ENCODE peak calls at places on chromosomes 13 and 19, in four cellular contexts. One of them, this sample, is unnamed. For H3K4me1, the result is how much of the 10 kb centered on the place peaks cover.

GRCh38 chr19:8462601-8463000 is 17.8 kb downstream of the HNRNPM start:
- DNase-seq in K562: no peak
- DNase-seq in sigmoid colon: no peak
- DNase-seq in ovary: no peak
- DNase-seq in this sample: no peak

GRCh38 chr13:43196750-43197149 is 173.4 kb downstream of the DNAJC15 start:
- DNase-seq in ovary: no peak
- DNase-seq in sigmoid colon: no peak
- DNase-seq in K562: no peak
- DNase-seq in this sample: no peak

GRCh38 chr13:80040219-80040976 is 300.5 kb downstream of the SPRY2 start:
- DNase-seq in K562: no peak
- DNase-seq in ovary: no peak
- DNase-seq in sigmoid colon: no peak
- DNase-seq in this sample: no peak

GRCh38 chr19:12696366-12697335 is at the start of gene FBXW9:
- DNase-seq in K562: peak
- DNase-seq in ovary: peak
- DNase-seq in sigmoid colon: peak
- DNase-seq in this sample: peak

GRCh38 chr13:46160474-46161066 is 21.4 kb downstream of the LCP1 start:
- DNase-seq in sigmoid colon: no peak
- DNase-seq in K562: peak
- DNase-seq in ovary: no peak
- DNase-seq in this sample: no peak

GRCh38 chr13:65656740-65657329 is 1573.3 kb downstream of the PCDH9 start:
- DNase-seq in ovary: no peak
- DNase-seq in sigmoid colon: no peak
- DNase-seq in K562: no peak
- DNase-seq in this sample: no peak

GRCh38 chr19:54707932-54708331 is 16.3 kb upstream of the KIR3DL3 start:
- DNase-seq in sigmoid colon: no peak
- DNase-seq in K562: no peak
- DNase-seq in ovary: no peak
- DNase-seq in this sample: no peak

GRCh38 chr19:33469171-33470039 is 52.2 kb downstream of the PEPD start:
- DNase-seq in ovary: peak
- DNase-seq in K562: no peak
- DNase-seq in sigmoid colon: no peak
- DNase-seq in this sample: peak

GRCh38 chr19:11059511-11060358 is 29.5 kb upstream of the LDLR start:
- DNase-seq in ovary: no peak
- DNase-seq in K562: no peak
- DNase-seq in sigmoid colon: no peak
- DNase-seq in this sample: no peak

GRCh38 chr13:114112826-114113322 is 19.5 kb downstream of the RASA3 start:
- DNase-seq in ovary: peak
- DNase-seq in sigmoid colon: peak
- DNase-seq in K562: no peak
- DNase-seq in this sample: peak

GRCh38 chr19:47225746-47226425 is 5.1 kb downstream of the BBC3 start:
- DNase-seq in ovary: peak
- DNase-seq in sigmoid colon: peak
- DNase-seq in K562: peak
- DNase-seq in this sample: peak

GRCh38 chr13:108003626-108004025 is 211.7 kb downstream of the LIG4 start:
- DNase-seq in ovary: no peak
- DNase-seq in sigmoid colon: no peak
- DNase-seq in K562: no peak
- DNase-seq in this sample: no peak

GRCh38 chr13:82370306-82370705 is 1512.0 kb downstream of the SLITRK1 start:
- DNase-seq in sigmoid colon: no peak
- DNase-seq in K562: no peak
- DNase-seq in ovary: no peak
- DNase-seq in this sample: no peak

GRCh38 chr13:34165158-34165557 is 347.2 kb downstream of the RFC3 start:
- DNase-seq in K562: no peak
- DNase-seq in ovary: no peak
- DNase-seq in sigmoid colon: no peak
- DNase-seq in this sample: no peak

GRCh38 chr13:61113140-61113658 is 302.4 kb downstream of the PCDH20 start:
- DNase-seq in K562: no peak
- DNase-seq in sigmoid colon: no peak
- DNase-seq in ovary: no peak
- DNase-seq in this sample: no peak

GRCh38 chr13:43815204-43815603 is 28.4 kb upstream of the ENOX1 start:
- DNase-seq in sigmoid colon: no peak
- DNase-seq in K562: no peak
- DNase-seq in ovary: no peak
- DNase-seq in this sample: no peak

GRCh38 chr19:39444598-39445257 is 654 bp upstream of the SUPT5H start:
- DNase-seq in K562: no peak
- DNase-seq in ovary: no peak
- DNase-seq in sigmoid colon: no peak
- DNase-seq in this sample: no peak

GRCh38 chr19:38695319-38695683 is 47.9 kb downstream of the ACTN4 start:
- DNase-seq in sigmoid colon: no peak
- DNase-seq in ovary: no peak
- DNase-seq in K562: no peak
- DNase-seq in this sample: no peak

GRCh38 chr13:101481421-101481820 is 28.9 kb downstream of the ITGBL1 start:
- DNase-seq in ovary: no peak
- DNase-seq in sigmoid colon: no peak
- DNase-seq in K562: no peak
- DNase-seq in this sample: no peak

GRCh38 chr19:51305479-51305878 is 6.0 kb upstream of the IGLON5 start:
- DNase-seq in sigmoid colon: no peak
- DNase-seq in ovary: no peak
- DNase-seq in K562: no peak
- DNase-seq in this sample: no peak

GRCh38 chr13:95921485-95921884 is 131.7 kb downstream of the UGGT2 start:
- DNase-seq in ovary: no peak
- DNase-seq in K562: no peak
- DNase-seq in sigmoid colon: no peak
- DNase-seq in this sample: no peak

GRCh38 chr13:112719016-112719415 is 29.2 kb downstream of the ATP11A start:
- DNase-seq in sigmoid colon: peak
- DNase-seq in ovary: peak
- DNase-seq in K562: no peak
- DNase-seq in this sample: no peak

GRCh38 chr19:49939721-49940481 is 10.6 kb upstream of the NUP62 start:
- DNase-seq in K562: no peak
- DNase-seq in ovary: no peak
- DNase-seq in sigmoid colon: no peak
- DNase-seq in this sample: no peak

GRCh38 chr19:48393196-48393558 is 291 bp upstream of the GRIN2D start:
- DNase-seq in sigmoid colon: no peak
- DNase-seq in K562: no peak
- DNase-seq in ovary: no peak
- DNase-seq in this sample: no peak

GRCh38 chr19:5060591-5061339 is 91.9 kb downstream of the KDM4B start:
- DNase-seq in ovary: no peak
- DNase-seq in K562: no peak
- DNase-seq in sigmoid colon: no peak
- DNase-seq in this sample: peak

GRCh38 chr13:54029226-54029625 is 1000.6 kb downstream of the OLFM4 start:
- DNase-seq in sigmoid colon: no peak
- DNase-seq in K562: no peak
- DNase-seq in ovary: no peak
- DNase-seq in this sample: no peak

GRCh38 chr13:74870865-74871264 is 611.1 kb downstream of the TBC1D4 start:
- DNase-seq in sigmoid colon: no peak
- DNase-seq in ovary: no peak
- DNase-seq in K562: no peak
- DNase-seq in this sample: no peak

GRCh38 chr13:99990045-99990977 is 8.7 kb downstream of the ZIC2 start:
- DNase-seq in K562: no peak
- DNase-seq in sigmoid colon: no peak
- DNase-seq in ovary: no peak
- DNase-seq in this sample: peak

GRCh38 chr19:41363753-41364545 is at the start of gene B9D2:
- DNase-seq in sigmoid colon: peak
- DNase-seq in K562: peak
- DNase-seq in ovary: peak
- DNase-seq in this sample: peak
- TF ChIP-seq EP300 in sigmoid colon: peak
- TF ChIP-seq EP300 in K562: no peak
- TF ChIP-seq EP300 in ovary: no peak
- TF ChIP-seq EP300 in this sample: no peak

GRCh38 chr13:63446329-63446728 is 2030.7 kb upstream of the PCDH20 start:
- DNase-seq in K562: no peak
- DNase-seq in sigmoid colon: no peak
- DNase-seq in ovary: no peak
- DNase-seq in this sample: no peak
- H3K4me1 ChIP-seq in K562: under half
- H3K4me1 ChIP-seq in sigmoid colon: under half
- H3K4me1 ChIP-seq in ovary: under half
- H3K4me1 ChIP-seq in this sample: under half

GRCh38 chr13:110293649-110294048 is 13.3 kb downstream of the COL4A1 start:
- DNase-seq in ovary: no peak
- DNase-seq in sigmoid colon: peak
- DNase-seq in K562: no peak
- DNase-seq in this sample: no peak
- H3K27ac ChIP-seq in ovary: no peak
- H3K27ac ChIP-seq in sigmoid colon: peak
- H3K27ac ChIP-seq in K562: no peak
- H3K27ac ChIP-seq in this sample: no peak

GRCh38 chr19:17788632-17789031 is 6.3 kb upstream of the B3GNT3 start:
- DNase-seq in sigmoid colon: no peak
- DNase-seq in K562: no peak
- DNase-seq in ovary: no peak
- DNase-seq in this sample: no peak
- TF ChIP-seq EP300 in sigmoid colon: no peak
- TF ChIP-seq EP300 in K562: no peak
- TF ChIP-seq EP300 in ovary: no peak
- TF ChIP-seq EP300 in this sample: no peak

GRCh38 chr13:106398289-106398688 is 137.2 kb downstream of the EFNB2 start:
- DNase-seq in sigmoid colon: no peak
- DNase-seq in K562: no peak
- DNase-seq in ovary: no peak
- DNase-seq in this sample: no peak
- H3K4me1 ChIP-seq in sigmoid colon: under half
- H3K4me1 ChIP-seq in K562: under half
- H3K4me1 ChIP-seq in ovary: under half
- H3K4me1 ChIP-seq in this sample: under half